ENCODE peak calls at places on chromosomes 3 and 15, in seven cellular contexts. Y is tibial nerve, U is mucosa of descending colon, K is fibroblast of pulmonary artery, P is PC-3, X is progenitor cell of endocrine pancreas, D is tibial artery. W is an unnamed sample.

GRCh38 chr15:40279437-40280141 is 3.3 kb downstream of the ANKRD63 start:
- DNase-seq in X (peak; percentile 85), P (peak; percentile 72), Y (peak; percentile 53), U (peak; percentile 82), K (peak; percentile 55), D (peak; percentile 79), W (peak; percentile 52)

GRCh38 chr3:180188512-180189309 is 152.0 kb upstream of the PEX5L start:
- DNase-seq in U (no peak), P (no peak), Y (no peak), X (no peak), D (no peak), K (no peak), W (no peak)

GRCh38 chr15:27538325-27538724 is 560.8 kb downstream of the OCA2 start:
- DNase-seq in Y (no peak), D (no peak), U (no peak), X (no peak), K (no peak), P (no peak), W (no peak)

GRCh38 chr3:187669675-187670504 is at the start of gene SST:
- DNase-seq in U (peak; percentile 25), P (peak; percentile 51), D (no peak), K (peak; percentile 66), X (peak; percentile 73), Y (no peak), W (no peak)

GRCh38 chr15:98776607-98777281 is 128.4 kb downstream of the IGF1R start:
- DNase-seq in U (no peak), D (no peak), K (peak; percentile 35), P (no peak), X (peak; percentile 37), Y (peak; percentile 32), W (no peak)

GRCh38 chr15:63218114-63218808 is 28.9 kb downstream of the RAB8B start:
- DNase-seq in X (no peak), K (peak; percentile 76), Y (no peak), D (no peak), U (no peak), P (peak; percentile 24), W (no peak)

GRCh38 chr3:172287811-172288477 is 160.3 kb downstream of the GHSR start:
- DNase-seq in Y (no peak), U (no peak), D (no peak), P (no peak), K (no peak), X (no peak), W (no peak)

GRCh38 chr15:77535845-77536244 is 96.9 kb downstream of the LINGO1 start:
- DNase-seq in K (no peak), U (peak; percentile 66), Y (no peak), X (no peak), D (peak; percentile 31), P (no peak), W (peak; percentile 19)

GRCh38 chr15:66698318-66698961 is 3.6 kb upstream of the SMAD6 start:
- DNase-seq in Y (no peak), D (peak; percentile 82), P (peak; percentile 75), K (peak; percentile 82), X (peak; percentile 50), U (peak; percentile 84), W (peak; percentile 63)

GRCh38 chr3:4999626-5000184 is 20.5 kb downstream of the BHLHE40 start:
- DNase-seq in Y (no peak), D (no peak), X (no peak), K (no peak), U (no peak), P (peak; percentile 76), W (no peak)

GRCh38 chr3:11479230-11479620 is 164.5 kb downstream of the VGLL4 start:
- DNase-seq in P (no peak), D (no peak), Y (no peak), K (no peak), X (no peak), U (no peak), W (no peak)

GRCh38 chr3:42216820-42217416 is 49.1 kb downstream of the CCK start:
- DNase-seq in X (no peak), U (no peak), K (peak; percentile 15), Y (no peak), D (no peak), P (no peak), W (peak; percentile 77)

GRCh38 chr3:37628711-37629301 is 232.9 kb upstream of the CTDSPL start:
- DNase-seq in D (no peak), K (no peak), X (no peak), P (no peak), U (peak; percentile 17), Y (no peak), W (no peak)

GRCh38 chr15:52527898-52528464 is 699 bp downstream of the MYO5A start:
- DNase-seq in X (no peak), P (peak; percentile 34), D (peak; percentile 68), K (peak; percentile 27), Y (no peak), U (peak; percentile 27), W (peak; percentile 61)

GRCh38 chr3:43330981-43331380 is 44.6 kb downstream of the SNRK start:
- DNase-seq in Y (no peak), X (no peak), U (no peak), P (no peak), D (no peak), K (no peak), W (no peak)

GRCh38 chr3:53688989-53689388 is 157.2 kb downstream of the CHDH start:
- DNase-seq in K (no peak), D (no peak), U (no peak), X (no peak), P (no peak), Y (no peak), W (no peak)
- TF ChIP-seq CTCF in K (no peak), D (no peak), U (no peak), X (no peak), P (no peak), Y (no peak), W (no peak)

DNA sequence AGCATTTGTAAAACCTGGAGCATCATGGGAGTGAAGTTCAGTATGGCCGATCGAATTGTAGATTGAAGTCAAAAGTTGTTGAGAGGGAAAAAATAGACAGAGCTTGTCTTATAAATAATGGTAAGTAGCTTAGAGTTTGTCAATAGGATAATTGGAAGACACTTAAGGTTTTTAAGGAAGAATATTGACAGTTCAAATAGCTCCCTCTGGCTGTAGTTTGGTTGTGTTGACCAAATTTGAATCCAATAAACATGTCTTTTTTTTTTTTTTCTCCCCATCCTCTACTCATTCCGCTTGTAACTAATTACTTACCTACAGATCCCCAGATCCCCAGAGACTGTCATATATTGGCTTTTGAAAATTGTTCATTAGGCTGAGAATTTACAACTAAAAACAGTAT is 677.0 kb downstream of the AGBL1 start:
- DNase-seq in U (no peak), X (no peak), P (no peak), D (no peak), Y (no peak), K (no peak), W (no peak)
- TF ChIP-seq CTCF in U (no peak), X (no peak), P (no peak), D (no peak), Y (no peak), K (no peak), W (peak; percentile 33)

DNA sequence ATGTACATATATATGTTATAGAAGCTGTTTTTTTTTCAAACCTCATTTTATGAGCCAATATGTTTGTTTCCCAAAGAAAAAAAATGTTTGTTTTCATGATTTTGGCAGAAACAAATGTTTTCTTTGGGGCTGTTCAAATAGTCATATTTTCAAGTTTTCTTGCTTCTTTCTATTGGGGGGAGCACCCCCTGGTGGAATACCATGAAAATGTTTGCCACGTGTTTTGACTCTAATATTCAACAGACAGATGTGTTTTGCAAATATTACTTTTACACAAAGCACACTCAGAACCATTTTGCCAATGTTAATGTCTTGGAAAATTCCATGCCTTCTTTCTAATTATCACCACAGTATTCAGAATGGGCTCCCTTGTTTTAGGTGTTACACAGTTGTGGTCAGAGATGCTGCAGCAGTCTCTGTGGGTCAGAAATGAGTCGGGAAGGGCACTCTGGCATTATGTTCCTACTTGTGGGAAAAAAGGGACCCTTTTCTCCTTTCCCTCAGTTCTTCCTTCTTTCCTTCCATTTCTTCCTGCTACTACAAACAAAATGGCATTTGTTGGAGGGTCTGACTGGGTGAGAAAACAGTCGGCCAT is 817.0 kb downstream of the TUSC7 start:
- DNase-seq in D (no peak), U (peak; percentile 72), Y (peak; percentile 20), P (peak; percentile 17), X (no peak), K (peak; percentile 51), W (peak; percentile 22)
- TF ChIP-seq CTCF in D (peak; percentile 61), U (peak; percentile 36), Y (peak; percentile 73), P (peak; percentile 64), X (peak; percentile 75), K (peak; percentile 59), W (peak; percentile 85)

DNA sequence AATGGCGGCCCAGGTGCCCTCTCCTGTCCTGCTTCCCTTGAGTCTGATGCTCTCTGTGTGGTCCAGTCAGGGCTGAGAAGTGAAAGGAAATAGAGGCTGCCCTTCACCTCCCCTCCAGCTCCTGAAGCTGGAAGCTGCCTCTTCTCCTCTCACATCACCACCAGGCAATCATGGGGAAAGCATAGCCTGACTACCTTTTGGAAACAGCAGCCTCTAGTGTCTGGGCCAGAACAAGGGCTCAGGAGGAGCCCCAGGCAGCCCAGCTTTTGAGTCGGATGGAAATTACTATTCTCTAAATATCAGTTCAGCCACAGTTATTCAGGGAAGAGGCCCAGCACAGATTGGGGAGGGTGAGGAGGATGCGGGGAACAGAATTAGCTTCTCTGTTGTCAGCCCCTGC is 43.3 kb upstream of the CCDC174 start:
- DNase-seq in X (no peak), K (no peak), P (peak; percentile 17), U (no peak), Y (no peak), D (peak; percentile 38), W (no peak)
- TF ChIP-seq CTCF in X (no peak), K (no peak), P (peak; percentile 33), U (no peak), Y (no peak), D (no peak), W (peak; percentile 16)

GRCh38 chr3:49689046-49689886 is at the start of the genes MST1 and RNF123:
- DNase-seq in U (peak; percentile 91), Y (peak; percentile 62), K (peak; percentile 92), P (peak; percentile 90), D (peak; percentile 92), X (peak; percentile 92), W (peak; percentile 95)
- TF ChIP-seq CTCF in U (no peak), Y (peak; percentile 57), K (peak; percentile 34), P (peak; percentile 41), D (peak; percentile 28), X (peak; percentile 38), W (peak; percentile 60)

DNA sequence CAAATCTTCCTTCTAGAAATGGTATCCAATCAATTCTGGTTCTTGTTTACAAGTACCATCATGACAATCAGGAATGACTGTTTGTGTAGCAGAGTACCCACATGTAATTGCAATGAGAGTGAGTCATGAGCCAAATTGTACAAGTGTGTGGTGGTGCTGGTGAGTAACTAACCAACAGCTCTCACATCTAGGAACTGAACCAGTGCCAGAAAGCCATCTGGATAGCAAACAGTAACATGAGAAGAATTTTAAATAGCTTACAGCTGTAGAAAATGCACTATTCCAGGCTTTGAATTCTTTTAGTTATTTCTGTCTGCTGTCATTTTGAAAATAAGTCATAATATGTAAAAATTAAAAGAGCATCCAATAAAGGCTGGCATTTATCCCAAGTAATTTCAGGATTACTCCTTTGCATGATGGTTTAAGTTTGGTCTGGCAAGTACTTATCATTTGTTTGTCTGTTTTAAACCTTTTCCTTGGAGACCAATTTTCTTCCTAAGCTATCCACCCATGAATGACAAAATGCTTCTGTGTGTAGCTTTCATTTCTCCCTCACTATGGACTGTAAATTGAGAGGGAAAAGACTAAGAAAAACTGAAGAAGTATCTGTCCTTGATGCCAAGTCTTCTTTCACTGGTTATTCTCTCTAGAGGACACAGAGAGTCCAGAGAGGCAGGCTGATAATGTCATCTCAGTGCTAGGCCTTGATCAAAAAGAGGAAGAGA is 60.0 kb downstream of the PIK3CB start:
- DNase-seq in K (peak; percentile 98), X (no peak), D (no peak), P (peak; percentile 92), U (peak; percentile 78), Y (no peak), W (no peak)
- TF ChIP-seq CTCF in K (no peak), X (no peak), D (no peak), P (no peak), U (no peak), Y (no peak), W (no peak)

W was measured in OCI-LY7.